ENCODE peak calls at places on chromosomes 16 and 17, in five cellular contexts. G is A549, R is transverse colon, E is SK-N-SH, Y is GM12878. Z is an unnamed sample.

GRCh38 chr17:82830249-82830661 is 9.6 kb downstream of the ZNF750 start:
- DNase-seq in E (peak), Y (no peak), R (no peak), G (no peak), Z (no peak)

GRCh38 chr16:56776562-56776961 is 46.6 kb downstream of the NUP93 start:
- DNase-seq in Y (no peak), G (no peak), E (peak), R (peak), Z (peak)

GRCh38 chr17:33292981-33293867 is at the start of gene ASIC2:
- DNase-seq in G (peak), Y (no peak), R (peak), E (peak), Z (no peak)

GRCh38 chr17:78922876-78923498 is 2.2 kb downstream of the TIMP2 start:
- DNase-seq in R (no peak), E (no peak), G (no peak), Y (no peak), Z (no peak)

GRCh38 chr17:18156976-18157280 is 26.7 kb upstream of the ALKBH5 start:
- DNase-seq in R (no peak), G (no peak), E (no peak), Y (no peak), Z (no peak)

GRCh38 chr16:50207652-50208051 is 54.5 kb downstream of the TENT4B start:
- DNase-seq in E (no peak), G (no peak), R (no peak), Y (no peak), Z (no peak)

GRCh38 chr16:73339821-73340220 is 291.9 kb upstream of the ZFHX3 start:
- DNase-seq in E (no peak), R (no peak), Y (no peak), G (no peak), Z (no peak)

GRCh38 chr17:67260051-67260987 is 15.3 kb upstream of the HELZ start:
- DNase-seq in Y (no peak), R (peak), E (no peak), G (no peak), Z (no peak)

GRCh38 chr16:54165912-54166265 is 120.7 kb downstream of the IRX3 start:
- DNase-seq in R (no peak), E (no peak), G (no peak), Y (no peak), Z (no peak)

GRCh38 chr17:37752482-37752881 is 7.6 kb upstream of the HNF1B start:
- DNase-seq in G (peak), Y (no peak), R (no peak), E (no peak), Z (no peak)

GRCh38 chr16:805474-805873 is 4.9 kb upstream of the GNG13 start:
- DNase-seq in Y (no peak), E (no peak), G (no peak), R (no peak), Z (no peak)

GRCh38 chr17:19933221-19933620 is 44.4 kb downstream of the AKAP10 start:
- DNase-seq in Y (no peak), E (no peak), G (no peak), R (no peak), Z (no peak)

GRCh38 chr16:52546291-52546941 is 527 bp downstream of the TOX3 start:
- DNase-seq in E (peak), R (no peak), Y (no peak), G (no peak), Z (no peak)

GRCh38 chr16:52543654-52544053 is 3.3 kb downstream of the TOX3 start:
- DNase-seq in E (no peak), Y (no peak), R (no peak), G (no peak), Z (no peak)

GRCh38 chr16:52547001-52547833 is at the start of gene TOX3:
- DNase-seq in G (no peak), R (peak), Y (no peak), E (peak), Z (peak)

GRCh38 chr16:52545544-52546262 is 1.2 kb downstream of the TOX3 start:
- DNase-seq in G (no peak), R (no peak), E (peak), Y (no peak), Z (no peak)

GRCh38 chr16:52545157-52545543 is 1.8 kb downstream of the TOX3 start:
- DNase-seq in E (no peak), R (no peak), G (no peak), Y (no peak), Z (no peak)
- TF ChIP-seq EP300 in E (no peak), R (no peak), G (no peak), Y (no peak), Z (no peak)

GRCh38 chr17:13114601-13115024 is 96.8 kb upstream of the ELAC2 start:
- DNase-seq in Y (no peak), E (peak), G (peak), R (no peak), Z (peak)
- TF ChIP-seq CTCF in Y (peak), E (peak), G (peak), R (peak), Z (peak)

DNA sequence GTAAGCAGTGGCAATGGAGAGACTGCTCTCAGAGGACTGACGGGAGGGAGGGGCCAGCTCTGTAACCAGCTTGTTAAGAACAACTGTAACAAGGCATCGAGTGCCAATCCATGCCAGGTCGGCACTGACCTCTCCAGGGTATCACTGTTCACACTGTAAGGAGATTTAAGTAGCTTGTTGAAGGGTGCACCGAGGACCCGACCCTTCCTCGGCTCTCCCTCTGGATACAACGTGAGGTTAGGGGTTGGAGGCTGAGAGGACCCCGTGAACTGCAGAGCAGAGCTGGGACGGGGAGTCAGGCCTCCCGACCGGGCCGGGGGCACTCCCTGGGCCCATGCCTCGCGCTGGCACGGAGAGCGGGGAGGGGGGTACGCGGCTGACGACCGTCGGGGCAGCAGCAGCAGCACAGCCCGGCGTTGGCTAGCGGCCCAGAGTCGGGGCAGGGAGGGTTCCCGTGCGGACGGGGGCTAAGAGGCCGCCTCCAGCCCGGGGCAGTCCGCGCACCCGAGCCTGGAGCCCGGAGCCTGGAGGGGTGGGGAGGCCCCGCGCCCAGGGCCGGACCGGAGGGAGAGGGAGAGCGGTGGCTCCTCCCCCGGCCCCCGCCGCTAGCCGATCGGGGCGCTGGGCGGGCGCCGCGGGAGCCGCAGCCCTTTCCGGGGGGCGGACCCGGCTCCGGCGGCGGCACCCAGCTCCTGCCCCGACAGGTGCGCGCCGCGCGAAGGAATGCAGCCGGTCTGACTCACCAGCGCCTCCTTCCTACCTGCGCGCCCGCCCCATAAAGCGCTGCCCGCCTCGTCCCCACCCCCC is at the start of gene ITGB4:
- DNase-seq in Y (no peak), G (peak), R (peak), E (peak), Z (peak)
- TF ChIP-seq EP300 in Y (no peak), G (no peak), R (no peak), E (no peak), Z (no peak)

GRCh38 chr17:77287432-77288068 is 146.8 kb downstream of the SEC14L1 start:
- DNase-seq in R (peak), G (peak), Y (no peak), E (peak), Z (peak)

GRCh38 chr17:77288115-77288619 is 147.4 kb downstream of the SEC14L1 start:
- DNase-seq in G (no peak), R (peak), Y (no peak), E (no peak), Z (no peak)

GRCh38 chr17:77285594-77286390 is 145.0 kb downstream of the SEC14L1 start:
- DNase-seq in E (peak), G (peak), Y (no peak), R (peak), Z (peak)

GRCh38 chr17:77286391-77286640 is 145.5 kb downstream of the SEC14L1 start:
- DNase-seq in E (no peak), Y (no peak), G (no peak), R (no peak), Z (no peak)

GRCh38 chr17:77286641-77287431 is 146.1 kb downstream of the SEC14L1 start:
- DNase-seq in G (peak), Y (no peak), E (peak), R (peak), Z (peak)
- TF ChIP-seq CTCF in G (no peak), Y (no peak), E (no peak), R (no peak), Z (no peak)

GRCh38 chr17:50532452-50533024 is at the start of gene EPN3:
- DNase-seq in G (no peak), R (peak), Y (no peak), E (peak), Z (peak)
- TF ChIP-seq EP300 in G (no peak), R (no peak), Y (no peak), E (no peak), Z (no peak)

GRCh38 chr17:73784015-73784603 is 139.9 kb upstream of the SDK2 start:
- DNase-seq in G (no peak), E (no peak), Y (no peak), R (no peak), Z (no peak)
- TF ChIP-seq CTCF in G (no peak), E (no peak), Y (no peak), R (no peak), Z (no peak)

GRCh38 chr17:5486206-5487124 is at the start of gene MIS12:
- DNase-seq in Y (peak), E (peak), R (peak), G (peak), Z (peak)
- TF ChIP-seq EP300 in Y (no peak), E (no peak), R (no peak), G (no peak), Z (no peak)

Z was measured in stomach.